ENCODE peak calls at places on chromosome 2, in seven cellular contexts. Z is AG04450, B is HepG2, F is DMS79 treated with DMSO at 0.1 percent for 48 hours, J is pancreas, O is OCI-M1, K is posterior vena cava. W is an unnamed sample.

GRCh38 chr2:165328272-165328671 is 89.1 kb downstream of the SCN2A start:
- DNase-seq in Z (no peak), B (no peak), F (no peak), J (no peak), O (peak; percentile 16), K (no peak), W (no peak)

GRCh38 chr2:73255007-73255644 is 21.0 kb downstream of the CCT7 start:
- DNase-seq in Z (no peak), B (no peak), F (no peak), J (no peak), O (no peak), K (peak; percentile 72), W (no peak)

GRCh38 chr2:168231609-168232241 is 15.7 kb downstream of the STK39 start:
- DNase-seq in Z (no peak), B (no peak), F (no peak), J (no peak), O (no peak), K (no peak), W (no peak)

GRCh38 chr2:178530625-178531142 is 50.4 kb downstream of the PLEKHA3 start:
- DNase-seq in Z (no peak), B (no peak), F (no peak), J (no peak), O (peak; percentile 9), K (no peak), W (no peak)

GRCh38 chr2:202782930-202783558 is 88.5 kb downstream of the ICA1L start:
- DNase-seq in Z (no peak), B (no peak), F (no peak), J (no peak), O (no peak), K (no peak), W (no peak)

GRCh38 chr2:29117636-29118303 is 2.6 kb downstream of the CLIP4 start:
- DNase-seq in Z (no peak), B (peak; percentile 72), F (peak; percentile 33), J (no peak), O (peak; percentile 18), K (no peak), W (no peak)

GRCh38 chr2:234793211-234793610 is 158.6 kb upstream of the SH3BP4 start:
- DNase-seq in Z (no peak), B (no peak), F (no peak), J (no peak), O (no peak), K (no peak), W (no peak)

GRCh38 chr2:33104052-33104623 is 157.4 kb downstream of the LTBP1 start:
- DNase-seq in Z (no peak), B (no peak), F (no peak), J (no peak), O (no peak), K (no peak), W (no peak)

GRCh38 chr2:136081582-136082210 is 36.3 kb downstream of the CXCR4 start:
- DNase-seq in Z (no peak), B (no peak), F (no peak), J (no peak), O (no peak), K (no peak), W (no peak)

GRCh38 chr2:64888591-64889309 is 100.4 kb upstream of the SLC1A4 start:
- DNase-seq in Z (no peak), B (peak; percentile 74), F (no peak), J (no peak), O (peak; percentile 4), K (no peak), W (no peak)

GRCh38 chr2:172288603-172289002 is 138.8 kb upstream of the ITGA6 start:
- DNase-seq in Z (no peak), B (no peak), F (peak; percentile 55), J (no peak), O (no peak), K (no peak), W (no peak)

GRCh38 chr2:111957872-111958354 is 59.5 kb downstream of the MERTK start:
- DNase-seq in Z (no peak), B (no peak), F (no peak), J (no peak), O (no peak), K (no peak), W (no peak)

GRCh38 chr2:108459441-108459840 is 10.4 kb downstream of the GCC2 start:
- DNase-seq in Z (no peak), B (no peak), F (no peak), J (no peak), O (no peak), K (no peak), W (no peak)

GRCh38 chr2:90069290-90069894 is 1377.9 kb downstream of the RPIA start:
- DNase-seq in Z (no peak), B (peak; percentile 40), F (no peak), J (peak; percentile 4), O (no peak), K (peak; percentile 79), W (no peak)

GRCh38 chr2:215917953-215918620 is 95.3 kb downstream of the MREG start:
- DNase-seq in Z (no peak), B (no peak), F (no peak), J (no peak), O (peak; percentile 30), K (no peak), W (no peak)

GRCh38 chr2:128264881-128265607 is 53.6 kb downstream of the HS6ST1 start:
- DNase-seq in Z (no peak), B (no peak), F (no peak), J (no peak), O (no peak), K (no peak), W (no peak)